ENCODE peak calls at places on chromosomes 5 and 9, in five cellular contexts. One of them, this sample, is unnamed.

GRCh38 chr5:98775962-98776687 is 2.7 kb downstream of the RGMB start:
- DNase-seq in suprapubic skin: no peak
- DNase-seq in SK-N-SH: no peak
- DNase-seq in transverse colon: no peak
- DNase-seq in H1: no peak
- DNase-seq in this sample: no peak

GRCh38 chr9:28001096-28001495 is 427.8 kb upstream of the C9orf72 start:
- DNase-seq in SK-N-SH: no peak
- DNase-seq in suprapubic skin: no peak
- DNase-seq in transverse colon: no peak
- DNase-seq in H1: no peak
- DNase-seq in this sample: no peak

GRCh38 chr5:95852567-95852966 is 30.0 kb upstream of the GLRX start:
- DNase-seq in SK-N-SH: no peak
- DNase-seq in H1: no peak
- DNase-seq in transverse colon: no peak
- DNase-seq in suprapubic skin: no peak
- DNase-seq in this sample: no peak

GRCh38 chr5:159800131-159800830 is 116.0 kb upstream of the ADRA1B start:
- DNase-seq in suprapubic skin: no peak
- DNase-seq in transverse colon: no peak
- DNase-seq in SK-N-SH: no peak
- DNase-seq in H1: no peak
- DNase-seq in this sample: no peak

GRCh38 chr5:168314735-168315411 is 23.4 kb downstream of the WWC1 start:
- DNase-seq in suprapubic skin: no peak
- DNase-seq in SK-N-SH: no peak
- DNase-seq in H1: no peak
- DNase-seq in transverse colon: peak; percentile 88
- DNase-seq in this sample: peak; percentile 93

GRCh38 chr9:7246917-7247538 is 489.3 kb downstream of the KDM4C start:
- DNase-seq in SK-N-SH: no peak
- DNase-seq in suprapubic skin: no peak
- DNase-seq in H1: no peak
- DNase-seq in transverse colon: no peak
- DNase-seq in this sample: no peak

GRCh38 chr5:171094356-171094755 is 214.7 kb upstream of the TLX3 start:
- DNase-seq in H1: no peak
- DNase-seq in suprapubic skin: no peak
- DNase-seq in transverse colon: no peak
- DNase-seq in SK-N-SH: no peak
- DNase-seq in this sample: no peak

GRCh38 chr9:131670247-131670681 is 69.6 kb downstream of the RAPGEF1 start:
- DNase-seq in transverse colon: peak; percentile 67
- DNase-seq in H1: no peak
- DNase-seq in suprapubic skin: no peak
- DNase-seq in SK-N-SH: no peak
- DNase-seq in this sample: no peak

GRCh38 chr5:126106032-126106431 is 317.2 kb upstream of the GRAMD2B start:
- DNase-seq in SK-N-SH: no peak
- DNase-seq in suprapubic skin: no peak
- DNase-seq in H1: no peak
- DNase-seq in transverse colon: no peak
- DNase-seq in this sample: no peak

GRCh38 chr9:35842795-35843194 is 13.8 kb downstream of the TMEM8B start:
- DNase-seq in suprapubic skin: no peak
- DNase-seq in transverse colon: no peak
- DNase-seq in SK-N-SH: no peak
- DNase-seq in H1: no peak
- DNase-seq in this sample: no peak

GRCh38 chr5:39494099-39494498 is 69.3 kb upstream of the DAB2 start:
- DNase-seq in SK-N-SH: no peak
- DNase-seq in suprapubic skin: no peak
- DNase-seq in H1: no peak
- DNase-seq in transverse colon: no peak
- DNase-seq in this sample: no peak

GRCh38 chr9:27108981-27109541 is at the start of gene TEK:
- DNase-seq in SK-N-SH: no peak
- DNase-seq in H1: no peak
- DNase-seq in transverse colon: no peak
- DNase-seq in suprapubic skin: no peak
- DNase-seq in this sample: no peak

GRCh38 chr5:9294793-9295465 is 250.9 kb downstream of the SEMA5A start:
- DNase-seq in SK-N-SH: no peak
- DNase-seq in H1: no peak
- DNase-seq in suprapubic skin: no peak
- DNase-seq in transverse colon: no peak
- DNase-seq in this sample: no peak

GRCh38 chr9:72858089-72858912 is 94.6 kb downstream of the ALDH1A1 start:
- DNase-seq in SK-N-SH: no peak
- DNase-seq in suprapubic skin: no peak
- DNase-seq in transverse colon: peak; percentile 49
- DNase-seq in H1: no peak
- DNase-seq in this sample: peak; percentile 59

GRCh38 chr9:27572918-27573698 is at the start of gene C9orf72:
- DNase-seq in SK-N-SH: peak; percentile 94
- DNase-seq in suprapubic skin: peak; percentile 85
- DNase-seq in transverse colon: peak; percentile 87
- DNase-seq in H1: peak; percentile 85
- DNase-seq in this sample: peak; percentile 84

GRCh38 chr9:95007470-95007869 is 281.0 kb downstream of the AOPEP start:
- DNase-seq in transverse colon: no peak
- DNase-seq in suprapubic skin: no peak
- DNase-seq in SK-N-SH: no peak
- DNase-seq in H1: no peak
- DNase-seq in this sample: no peak

GRCh38 chr5:103216697-103217096 is 41.9 kb upstream of the MACIR start:
- DNase-seq in SK-N-SH: no peak
- DNase-seq in H1: no peak
- DNase-seq in transverse colon: no peak
- DNase-seq in suprapubic skin: no peak
- DNase-seq in this sample: no peak

GRCh38 chr5:81904166-81904565 is 67.7 kb upstream of the ATG10 start:
- DNase-seq in SK-N-SH: no peak
- DNase-seq in H1: no peak
- DNase-seq in transverse colon: no peak
- DNase-seq in suprapubic skin: no peak
- DNase-seq in this sample: no peak

GRCh38 chr5:172775326-172776234 is 4.6 kb upstream of the DUSP1 start:
- DNase-seq in H1: no peak
- DNase-seq in suprapubic skin: peak; percentile 97
- DNase-seq in SK-N-SH: no peak
- DNase-seq in transverse colon: peak; percentile 84
- DNase-seq in this sample: peak; percentile 79

GRCh38 chr9:129336130-129336528 is 158.1 kb upstream of the IER5L start:
- DNase-seq in suprapubic skin: no peak
- DNase-seq in SK-N-SH: no peak
- DNase-seq in transverse colon: no peak
- DNase-seq in H1: peak; percentile 54
- DNase-seq in this sample: no peak

GRCh38 chr9:137487454-137488329 is 28.6 kb upstream of the NSMF start:
- DNase-seq in H1: no peak
- DNase-seq in suprapubic skin: no peak
- DNase-seq in transverse colon: no peak
- DNase-seq in SK-N-SH: peak; percentile 48
- DNase-seq in this sample: no peak

GRCh38 chr5:133773247-133774202 is 161.2 kb upstream of the FSTL4 start:
- DNase-seq in suprapubic skin: no peak
- DNase-seq in H1: no peak
- DNase-seq in SK-N-SH: no peak
- DNase-seq in transverse colon: no peak
- DNase-seq in this sample: no peak

GRCh38 chr9:122190597-122191381 is 31.1 kb downstream of the MORN5 start:
- DNase-seq in suprapubic skin: no peak
- DNase-seq in transverse colon: no peak
- DNase-seq in SK-N-SH: no peak
- DNase-seq in H1: no peak
- DNase-seq in this sample: peak; percentile 55

GRCh38 chr5:39109616-39110015 is 35.4 kb upstream of the RICTOR start:
- DNase-seq in SK-N-SH: no peak
- DNase-seq in transverse colon: no peak
- DNase-seq in H1: no peak
- DNase-seq in suprapubic skin: no peak
- DNase-seq in this sample: no peak

GRCh38 chr5:95471922-95472321 is 80.8 kb downstream of the FAM81B start:
- DNase-seq in SK-N-SH: no peak
- DNase-seq in suprapubic skin: no peak
- DNase-seq in H1: no peak
- DNase-seq in transverse colon: no peak
- DNase-seq in this sample: no peak

GRCh38 chr5:6905423-6905822 is 192.2 kb downstream of the TENT4A start:
- DNase-seq in suprapubic skin: no peak
- DNase-seq in SK-N-SH: no peak
- DNase-seq in H1: no peak
- DNase-seq in transverse colon: no peak
- DNase-seq in this sample: no peak

GRCh38 chr5:18395126-18396110 is 761.2 kb downstream of the TAF11L14 start:
- DNase-seq in SK-N-SH: peak; percentile 28
- DNase-seq in transverse colon: no peak
- DNase-seq in suprapubic skin: no peak
- DNase-seq in H1: no peak
- DNase-seq in this sample: no peak

GRCh38 chr5:59099270-59099994 is 516.6 kb downstream of the RAB3C start:
- DNase-seq in SK-N-SH: no peak
- DNase-seq in transverse colon: no peak
- DNase-seq in H1: no peak
- DNase-seq in suprapubic skin: no peak
- DNase-seq in this sample: no peak

GRCh38 chr5:138754699-138755057 is 1.5 kb downstream of the CTNNA1 start:
- DNase-seq in transverse colon: no peak
- DNase-seq in SK-N-SH: no peak
- DNase-seq in H1: no peak
- DNase-seq in suprapubic skin: peak; percentile 73
- DNase-seq in this sample: no peak

GRCh38 chr5:138753794-138754698 is 821 bp downstream of the CTNNA1 start:
- DNase-seq in transverse colon: peak; percentile 93
- DNase-seq in H1: peak; percentile 68
- DNase-seq in SK-N-SH: peak; percentile 82
- DNase-seq in suprapubic skin: peak; percentile 98
- DNase-seq in this sample: peak; percentile 94

GRCh38 chr5:138752341-138752950 is 779 bp upstream of the CTNNA1 start:
- DNase-seq in SK-N-SH: no peak
- DNase-seq in transverse colon: peak; percentile 25
- DNase-seq in suprapubic skin: peak; percentile 76
- DNase-seq in H1: peak; percentile 57
- DNase-seq in this sample: no peak

GRCh38 chr5:138755084-138755748 is 2.0 kb downstream of the CTNNA1 start:
- DNase-seq in H1: no peak
- DNase-seq in suprapubic skin: peak; percentile 18
- DNase-seq in SK-N-SH: no peak
- DNase-seq in transverse colon: no peak
- DNase-seq in this sample: no peak

GRCh38 chr5:138752951-138753793 is at the start of gene CTNNA1:
- DNase-seq in suprapubic skin: peak; percentile 88
- DNase-seq in H1: peak; percentile 96
- DNase-seq in transverse colon: peak; percentile 86
- DNase-seq in SK-N-SH: peak; percentile 98
- DNase-seq in this sample: peak; percentile 82
- TF ChIP-seq EP300 in suprapubic skin: no peak
- TF ChIP-seq EP300 in H1: no peak
- TF ChIP-seq EP300 in transverse colon: no peak
- TF ChIP-seq EP300 in SK-N-SH: peak; percentile 97
- TF ChIP-seq EP300 in this sample: no peak

GRCh38 chr5:143277536-143277935 is 126.0 kb downstream of the NR3C1 start:
- DNase-seq in suprapubic skin: no peak
- DNase-seq in SK-N-SH: no peak
- DNase-seq in transverse colon: no peak
- DNase-seq in H1: no peak
- DNase-seq in this sample: no peak

GRCh38 chr5:143279698-143280097 is 123.8 kb downstream of the NR3C1 start:
- DNase-seq in SK-N-SH: no peak
- DNase-seq in H1: no peak
- DNase-seq in transverse colon: no peak
- DNase-seq in suprapubic skin: no peak
- DNase-seq in this sample: no peak

GRCh38 chr5:143271431-143271830 is 132.1 kb downstream of the NR3C1 start:
- DNase-seq in SK-N-SH: no peak
- DNase-seq in H1: no peak
- DNase-seq in transverse colon: no peak
- DNase-seq in suprapubic skin: no peak
- DNase-seq in this sample: no peak

GRCh38 chr5:143274952-143275351 is 128.5 kb downstream of the NR3C1 start:
- DNase-seq in transverse colon: no peak
- DNase-seq in SK-N-SH: no peak
- DNase-seq in suprapubic skin: no peak
- DNase-seq in H1: no peak
- DNase-seq in this sample: no peak

DNA sequence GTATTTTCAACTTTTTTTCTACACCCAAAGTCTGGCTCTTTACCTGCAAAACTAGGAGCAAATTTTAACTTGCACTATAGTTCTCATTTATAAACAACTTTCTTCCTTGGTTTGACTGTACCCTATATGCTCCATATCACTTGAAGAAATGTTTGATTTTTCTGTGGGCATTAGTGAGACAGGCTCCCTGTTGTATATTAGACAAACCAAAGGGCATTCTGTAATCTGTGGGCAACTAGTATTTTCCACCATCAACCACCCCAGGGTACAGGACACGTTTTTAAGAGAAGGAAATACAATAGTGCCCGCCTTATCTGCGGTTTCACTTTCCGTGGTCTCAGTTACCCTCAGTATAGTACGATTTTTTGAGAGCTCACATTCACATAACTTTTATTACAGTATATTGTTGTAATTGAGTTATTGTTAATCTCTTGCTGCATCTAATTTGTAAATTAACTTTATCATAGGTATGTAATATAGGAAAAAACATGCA is 127.6 kb downstream of the NR3C1 start:
- DNase-seq in SK-N-SH: no peak
- DNase-seq in H1: no peak
- DNase-seq in transverse colon: no peak
- DNase-seq in suprapubic skin: no peak
- DNase-seq in this sample: no peak
- TF ChIP-seq POLR2AphosphoS5 in SK-N-SH: no peak
- TF ChIP-seq POLR2AphosphoS5 in H1: no peak
- TF ChIP-seq POLR2AphosphoS5 in transverse colon: no peak
- TF ChIP-seq POLR2AphosphoS5 in suprapubic skin: no peak
- TF ChIP-seq POLR2AphosphoS5 in this sample: no peak

DNA sequence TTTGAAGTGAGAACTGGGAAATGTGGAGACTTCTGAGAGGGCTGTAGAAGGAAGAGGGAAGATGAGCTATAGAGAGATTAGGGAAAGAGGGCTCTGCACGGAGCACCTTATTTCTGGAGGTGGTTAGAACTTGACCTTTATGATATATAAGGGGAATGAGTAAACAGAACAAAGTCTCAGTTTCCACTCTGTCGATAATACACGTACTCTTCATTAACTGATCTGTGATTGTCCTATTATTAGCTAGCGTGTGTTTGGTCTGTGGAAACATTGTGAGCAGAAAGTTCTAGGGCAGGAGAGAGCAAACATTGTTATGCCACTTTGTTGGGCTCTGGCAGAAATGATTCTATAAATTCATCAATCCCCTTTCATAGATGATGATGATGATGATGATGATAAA is 118.5 kb downstream of the UGCG start:
- DNase-seq in transverse colon: no peak
- DNase-seq in suprapubic skin: no peak
- DNase-seq in H1: no peak
- DNase-seq in SK-N-SH: no peak
- DNase-seq in this sample: no peak
- H3K9me3 ChIP-seq in transverse colon: no peaks in the 10 kb centered on the region
- H3K9me3 ChIP-seq in suprapubic skin: no peaks in the 10 kb centered on the region
- H3K9me3 ChIP-seq in H1: no peaks in the 10 kb centered on the region
- H3K9me3 ChIP-seq in SK-N-SH: no peaks in the 10 kb centered on the region
- H3K9me3 ChIP-seq in this sample: no peaks in the 10 kb centered on the region

GRCh38 chr9:84230355-84231136 is 110.0 kb downstream of the SLC28A3 start:
- DNase-seq in SK-N-SH: no peak
- DNase-seq in H1: no peak
- DNase-seq in suprapubic skin: no peak
- DNase-seq in transverse colon: no peak
- DNase-seq in this sample: no peak
- TF ChIP-seq EP300 in SK-N-SH: no peak
- TF ChIP-seq EP300 in H1: no peak
- TF ChIP-seq EP300 in suprapubic skin: no peak
- TF ChIP-seq EP300 in transverse colon: no peak
- TF ChIP-seq EP300 in this sample: no peak